ENCODE peak calls at places on chromosomes 1 and 21, in four cellular contexts. C is transverse colon, G is fibroblast of the aortic adventitia, Z is PC-3. U is an unnamed sample.

GRCh38 chr1:5244631-5245285 is 590.3 kb downstream of the AJAP1 start:
- DNase-seq in C (no peak), G (no peak), Z (no peak), U (no peak)

GRCh38 chr1:8815582-8816285 is 1.7 kb downstream of the RERE start:
- DNase-seq in C (no peak), G (peak), Z (peak), U (peak)

GRCh38 chr21:42003051-42003461 is 7.1 kb downstream of the ZBTB21 start:
- DNase-seq in C (no peak), G (no peak), Z (peak), U (no peak)

GRCh38 chr21:35226302-35226701 is 177.2 kb upstream of the RUNX1 start:
- DNase-seq in C (no peak), G (peak), Z (peak), U (peak)

GRCh38 chr1:8020032-8020431 is 6.1 kb downstream of the ERRFI1 start:
- DNase-seq in C (no peak), G (peak), Z (peak), U (peak)

GRCh38 chr1:37255868-37256267 is 218.5 kb upstream of the ZC3H12A start:
- DNase-seq in C (no peak), G (no peak), Z (no peak), U (no peak)

GRCh38 chr1:198350456-198350855 is 190.0 kb downstream of the ATP6V1G3 start:
- DNase-seq in C (no peak), G (no peak), Z (no peak), U (no peak)

GRCh38 chr1:226799634-226800281 is 60.7 kb upstream of the ITPKB start:
- DNase-seq in C (peak), G (no peak), Z (no peak), U (no peak)

GRCh38 chr1:230215529-230215928 is 148.5 kb downstream of the GALNT2 start:
- DNase-seq in C (no peak), G (peak), Z (no peak), U (no peak)

GRCh38 chr1:208065862-208066261 is 154.9 kb upstream of the CD34 start:
- DNase-seq in C (no peak), G (no peak), Z (no peak), U (no peak)

GRCh38 chr1:155049651-155050559 is 1.2 kb upstream of the ADAM15 start:
- DNase-seq in C (no peak), G (peak), Z (peak), U (no peak)

GRCh38 chr1:22259581-22260282 is 116.8 kb upstream of the WNT4 start:
- DNase-seq in C (peak), G (no peak), Z (peak), U (no peak)

GRCh38 chr1:30788580-30789387 is 31.2 kb upstream of the LAPTM5 start:
- DNase-seq in C (no peak), G (no peak), Z (no peak), U (no peak)

GRCh38 chr1:192159769-192160168 is 1.5 kb downstream of the RGS18 start:
- DNase-seq in C (no peak), G (no peak), Z (no peak), U (no peak)

GRCh38 chr1:51331206-51332100 is 1.1 kb upstream of the TTC39A start:
- DNase-seq in C (peak), G (peak), Z (peak), U (peak)

GRCh38 chr1:30984167-30984870 is 75.8 kb upstream of the SDC3 start:
- DNase-seq in C (no peak), G (no peak), Z (no peak), U (peak)

GRCh38 chr21:45364464-45365185 is 40.3 kb upstream of the COL18A1 start:
- DNase-seq in C (no peak), G (peak), Z (no peak), U (no peak)

GRCh38 chr1:2894381-2895041 is 93.0 kb upstream of the TTC34 start:
- DNase-seq in C (no peak), G (no peak), Z (no peak), U (no peak)

GRCh38 chr1:48023488-48023887 is 26.3 kb upstream of the TRABD2B start:
- DNase-seq in C (no peak), G (no peak), Z (no peak), U (no peak)

GRCh38 chr1:152394151-152394550 is 19.9 kb downstream of the CRNN start:
- DNase-seq in C (no peak), G (no peak), Z (no peak), U (no peak)

GRCh38 chr1:152386940-152387339 is 27.1 kb downstream of the CRNN start:
- DNase-seq in C (no peak), G (peak), Z (no peak), U (no peak)

GRCh38 chr1:152392909-152393308 is 21.2 kb downstream of the CRNN start:
- DNase-seq in C (no peak), G (no peak), Z (peak), U (no peak)

GRCh38 chr1:152388889-152389288 is 25.2 kb downstream of the CRNN start:
- DNase-seq in C (no peak), G (no peak), Z (no peak), U (no peak)
- H3K4me3 ChIP-seq in C (no peak), G (no peak), Z (no peak), U (no peak)

GRCh38 chr1:147337040-147337439 is 94.6 kb downstream of the CHD1L start:
- DNase-seq in C (no peak), G (no peak), Z (no peak), U (no peak)

GRCh38 chr1:147338571-147338970 is 96.1 kb downstream of the CHD1L start:
- DNase-seq in C (no peak), G (no peak), Z (no peak), U (no peak)

GRCh38 chr1:147334292-147334691 is 91.8 kb downstream of the CHD1L start:
- DNase-seq in C (no peak), G (no peak), Z (no peak), U (peak)

GRCh38 chr1:147341246-147341645 is 98.8 kb downstream of the CHD1L start:
- DNase-seq in C (no peak), G (no peak), Z (no peak), U (no peak)

DNA sequence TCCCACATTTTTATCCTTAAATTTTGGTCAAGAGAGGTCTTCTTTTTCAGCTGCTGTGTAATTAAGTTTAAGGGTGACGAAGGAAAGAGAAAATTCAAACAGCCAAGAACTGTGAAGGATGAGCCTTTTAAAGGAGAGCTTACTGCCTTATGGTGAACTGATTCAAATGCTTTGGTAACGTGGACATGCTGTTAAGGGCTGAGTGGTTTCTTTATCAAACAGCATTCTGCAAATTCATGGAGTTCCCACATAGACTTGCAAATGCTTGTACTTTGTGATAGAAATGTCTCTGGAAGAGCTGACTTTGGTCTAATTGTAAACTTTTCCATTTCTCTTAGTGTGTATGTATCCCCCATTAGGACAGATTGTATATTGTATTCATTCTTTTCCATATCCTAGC is 93.8 kb downstream of the CHD1L start:
- DNase-seq in C (no peak), G (no peak), Z (no peak), U (no peak)
- H3K4me3 ChIP-seq in C (no peak), G (no peak), Z (no peak), U (no peak)

DNA sequence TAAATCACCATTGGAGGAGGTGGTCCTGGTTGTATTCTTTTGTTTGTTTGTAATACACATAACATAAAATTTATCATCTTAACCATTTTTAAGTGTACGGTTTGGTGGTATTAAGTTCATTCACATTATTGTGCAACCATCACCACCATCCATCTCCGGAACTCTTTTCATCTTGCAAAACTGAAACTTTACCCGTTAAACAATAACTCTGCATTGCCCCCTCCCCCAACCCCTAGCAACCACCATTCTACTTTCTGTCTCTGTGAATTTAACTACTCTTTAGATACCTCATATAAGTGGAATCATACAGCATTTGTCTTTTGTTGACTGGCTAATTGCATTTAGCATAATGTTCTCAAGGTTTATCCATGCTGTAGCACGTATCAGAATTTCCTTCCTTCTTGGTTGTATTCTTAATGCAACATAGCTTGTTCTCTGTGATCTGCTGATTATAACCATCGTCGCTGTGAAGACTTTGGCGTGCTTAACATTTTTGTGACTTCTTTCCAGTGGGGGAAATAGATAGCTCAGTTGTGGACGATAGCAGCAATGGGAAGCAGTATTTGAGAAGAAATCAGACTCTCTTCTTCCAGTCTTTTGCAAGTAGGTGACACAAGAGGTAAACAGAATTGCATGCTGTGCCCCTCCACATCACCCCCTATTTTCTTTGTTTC is 117.5 kb upstream of the HOOK1 start:
- DNase-seq in C (no peak), G (peak), Z (no peak), U (peak)
- H3K4me3 ChIP-seq in C (no peak), G (no peak), Z (no peak), U (no peak)

GRCh38 chr1:163072658-163073057 is 3.5 kb downstream of the RGS4 start:
- DNase-seq in C (no peak), G (peak), Z (peak), U (no peak)

GRCh38 chr1:163071381-163072255 is 2.5 kb downstream of the RGS4 start:
- DNase-seq in C (peak), G (peak), Z (peak), U (peak)

GRCh38 chr1:163069142-163069541 is at the start of gene RGS4:
- DNase-seq in C (peak), G (peak), Z (peak), U (peak)

GRCh38 chr1:163068716-163069115 is 445 bp upstream of the RGS4 start:
- DNase-seq in C (no peak), G (peak), Z (peak), U (no peak)

GRCh38 chr1:163069655-163070277 is 605 bp downstream of the RGS4 start:
- DNase-seq in C (no peak), G (peak), Z (no peak), U (peak)
- H3K4me3 ChIP-seq in C (peak), G (peak), Z (peak), U (peak)

GRCh38 chr1:224780736-224781135 is 148.7 kb upstream of the DNAH14 start:
- DNase-seq in C (no peak), G (no peak), Z (no peak), U (no peak)

GRCh38 chr1:224781800-224782199 is 147.7 kb upstream of the DNAH14 start:
- DNase-seq in C (no peak), G (no peak), Z (no peak), U (no peak)

GRCh38 chr1:224784606-224785328 is 144.7 kb upstream of the DNAH14 start:
- DNase-seq in C (no peak), G (peak), Z (peak), U (peak)

GRCh38 chr1:224782601-224783000 is 146.9 kb upstream of the DNAH14 start:
- DNase-seq in C (no peak), G (no peak), Z (no peak), U (no peak)

GRCh38 chr1:224783006-224783651 is 146.3 kb upstream of the DNAH14 start:
- DNase-seq in C (no peak), G (no peak), Z (peak), U (no peak)
- H3K4me3 ChIP-seq in C (no peak), G (no peak), Z (no peak), U (no peak)

DNA sequence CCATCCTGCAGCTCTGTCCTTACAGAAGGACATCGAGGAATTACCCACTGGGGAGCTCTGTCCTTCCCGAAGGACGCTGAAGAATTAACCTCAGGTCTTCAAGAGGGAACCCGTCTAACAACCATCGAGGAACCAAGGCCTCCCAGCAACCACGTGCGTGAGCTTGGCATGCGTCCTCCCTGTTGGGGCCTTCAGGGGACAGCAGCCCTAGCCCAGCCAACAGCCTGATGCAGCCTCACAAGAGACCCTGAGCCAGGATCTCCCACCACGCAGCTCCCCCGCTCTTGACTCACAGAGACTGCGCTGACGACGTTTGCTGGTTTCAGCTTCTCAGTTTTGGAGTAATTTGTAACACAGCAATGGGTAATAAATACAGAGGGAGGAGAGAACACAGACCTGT is 19.6 kb upstream of the AGPAT3 start:
- DNase-seq in C (no peak), G (no peak), Z (no peak), U (no peak)
- H3K4me3 ChIP-seq in C (no peak), G (no peak), Z (no peak), U (no peak)

U was measured in adipocyte.